ENCODE peak calls at places on chromosomes 5 and 9, in five cellular contexts. E is lower leg skin, P is WTC11, Y is transverse colon, G is astrocyte of the spinal cord. M is an unnamed sample.

GRCh38 chr9:80188579-80188978 is 616.8 kb downstream of the TLE4 start:
- DNase-seq in E (no peak), P (no peak), Y (no peak), G (no peak), M (no peak)

GRCh38 chr9:87714819-87715218 is 11.1 kb upstream of the CTSL start:
- DNase-seq in Y (peak), P (no peak), G (peak), E (no peak), M (no peak)

GRCh38 chr5:93995126-93995621 is 253.8 kb upstream of the POU5F2 start:
- DNase-seq in Y (no peak), E (no peak), G (peak), P (no peak), M (no peak)

GRCh38 chr5:149213264-149213663 is 58.4 kb upstream of the AFAP1L1 start:
- DNase-seq in Y (no peak), P (no peak), G (no peak), E (no peak), M (no peak)

GRCh38 chr5:116038817-116039216 is 6.5 kb downstream of the ARL14EPL start:
- DNase-seq in E (no peak), G (no peak), P (no peak), Y (no peak), M (peak)

GRCh38 chr9:110578896-110579752 is at the start of gene SVEP1:
- DNase-seq in Y (no peak), E (peak), P (peak), G (peak), M (peak)

GRCh38 chr5:11128021-11128420 is 367.0 kb upstream of the DAP start:
- DNase-seq in G (no peak), E (no peak), Y (no peak), P (no peak), M (no peak)

GRCh38 chr5:173837654-173838053 is 50.5 kb upstream of the CPEB4 start:
- DNase-seq in P (no peak), G (no peak), Y (no peak), E (no peak), M (no peak)

GRCh38 chr5:41707853-41708603 is 162.2 kb downstream of the OXCT1 start:
- DNase-seq in E (no peak), Y (no peak), P (peak), G (peak), M (peak)

GRCh38 chr9:16575142-16575877 is 295.2 kb downstream of the BNC2 start:
- DNase-seq in P (no peak), E (no peak), G (no peak), Y (no peak), M (no peak)

GRCh38 chr5:54900906-54901725 is 84.3 kb downstream of the ESM1 start:
- DNase-seq in Y (peak), G (peak), E (peak), P (no peak), M (no peak)

GRCh38 chr5:135242021-135242480 is 157.0 kb downstream of the MACROH2A1 start:
- DNase-seq in E (peak), G (peak), P (no peak), Y (no peak), M (no peak)

GRCh38 chr9:34892886-34893285 is 65.2 kb upstream of the PHF24 start:
- DNase-seq in G (no peak), P (no peak), Y (no peak), E (no peak), M (no peak)

GRCh38 chr9:114954986-114955623 is 24.7 kb upstream of the TNFSF8 start:
- DNase-seq in P (no peak), E (no peak), Y (no peak), G (no peak), M (no peak)

GRCh38 chr5:172868924-172869565 is 35.0 kb downstream of the ERGIC1 start:
- DNase-seq in G (peak), E (peak), P (no peak), Y (peak), M (no peak)

GRCh38 chr5:31378838-31379237 is 153.1 kb downstream of the DROSHA start:
- DNase-seq in Y (no peak), E (no peak), G (no peak), P (no peak), M (no peak)

GRCh38 chr5:159779481-159779880 is 136.8 kb upstream of the ADRA1B start:
- DNase-seq in G (peak), Y (no peak), E (no peak), P (no peak), M (no peak)

GRCh38 chr9:93134740-93135444 is 841 bp upstream of the NINJ1 start:
- DNase-seq in P (no peak), G (no peak), E (no peak), Y (no peak), M (no peak)

GRCh38 chr5:134552301-134552700 is 26.8 kb downstream of the JADE2 start:
- DNase-seq in G (peak), Y (no peak), P (no peak), E (no peak), M (no peak)

GRCh38 chr9:23322392-23322791 is 503.6 kb downstream of the ELAVL2 start:
- DNase-seq in G (no peak), E (no peak), P (no peak), Y (no peak), M (no peak)
- TF ChIP-seq CTCF in G (peak), E (no peak), P (peak), Y (no peak), M (peak)

GRCh38 chr5:171610053-171610452 is 175.6 kb upstream of the SMIM23 start:
- DNase-seq in E (peak), G (no peak), P (no peak), Y (no peak), M (no peak)

GRCh38 chr5:171610686-171611085 is 174.9 kb upstream of the SMIM23 start:
- DNase-seq in E (peak), Y (no peak), P (no peak), G (no peak), M (no peak)

GRCh38 chr5:171607863-171608262 is 177.8 kb upstream of the SMIM23 start:
- DNase-seq in E (no peak), Y (no peak), P (no peak), G (no peak), M (no peak)

GRCh38 chr5:171604195-171604594 is 181.4 kb upstream of the SMIM23 start:
- DNase-seq in G (no peak), E (no peak), Y (no peak), P (no peak), M (no peak)

DNA sequence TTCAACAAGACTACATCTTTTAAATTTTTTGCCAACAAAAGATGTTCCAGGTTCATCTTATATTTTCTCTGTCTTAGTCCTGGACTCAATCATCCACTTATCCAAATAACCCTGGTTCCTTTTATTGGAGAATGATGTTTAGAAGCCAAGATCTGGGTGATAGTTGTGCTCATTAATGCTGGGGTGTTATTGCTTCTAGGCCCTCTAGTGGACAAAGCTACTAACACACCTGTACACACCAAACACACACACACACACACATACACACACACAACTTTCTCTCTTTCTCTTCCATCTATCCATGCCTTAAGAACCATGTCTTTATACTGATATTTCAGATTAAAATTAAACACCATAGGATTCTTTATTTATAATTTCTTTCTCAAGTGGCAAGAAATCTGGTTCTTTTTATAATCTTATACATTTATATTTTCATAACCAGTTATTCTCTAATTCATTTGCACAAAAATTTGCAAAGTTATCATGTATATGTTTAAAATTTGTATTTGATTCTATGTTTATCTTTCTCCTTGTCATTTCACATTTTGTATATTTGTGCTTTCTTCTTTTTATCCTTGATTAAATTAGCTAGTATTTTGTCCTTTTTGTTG is 179.1 kb upstream of the SMIM23 start:
- DNase-seq in Y (no peak), E (no peak), P (no peak), G (no peak), M (no peak)
- TF ChIP-seq CTCF in Y (peak), E (no peak), P (peak), G (peak), M (peak)

DNA sequence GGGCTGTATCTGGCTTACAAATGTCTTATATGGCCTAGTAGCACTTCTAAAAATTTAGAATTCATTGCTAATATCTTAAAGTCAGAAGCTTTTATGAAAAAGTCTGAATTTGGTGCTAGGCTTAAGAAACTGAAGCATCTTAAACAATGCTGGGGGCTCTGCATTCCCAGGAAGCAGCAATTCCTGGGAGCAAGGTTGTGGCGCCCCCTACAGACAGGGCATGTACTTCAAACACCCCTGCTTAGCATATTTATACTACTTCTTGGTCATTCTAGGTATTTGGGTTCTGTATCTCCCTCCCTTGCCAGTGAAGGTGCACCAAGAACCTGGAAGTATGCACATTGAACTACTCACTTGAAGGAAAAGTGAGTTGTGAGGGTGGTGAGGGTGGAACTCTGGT is 64.6 kb upstream of the GRIA1 start:
- DNase-seq in G (no peak), E (no peak), Y (no peak), P (peak), M (no peak)
- TF ChIP-seq CTCF in G (no peak), E (no peak), Y (no peak), P (peak), M (peak)

GRCh38 chr5:112529525-112529924 is 110.4 kb upstream of the EPB41L4A start:
- DNase-seq in P (no peak), G (no peak), E (no peak), Y (no peak), M (no peak)
- TF ChIP-seq CTCF in P (peak), G (peak), E (no peak), Y (peak), M (peak)

GRCh38 chr5:137037848-137038247 is 461.3 kb downstream of the SPOCK1 start:
- DNase-seq in Y (no peak), E (no peak), P (no peak), G (no peak), M (peak)
- TF ChIP-seq CTCF in Y (no peak), E (no peak), P (no peak), G (no peak), M (no peak)

GRCh38 chr9:106649664-106650063 is 213.3 kb upstream of the ZNF462 start:
- DNase-seq in Y (no peak), E (no peak), G (no peak), P (no peak), M (no peak)

GRCh38 chr9:106653111-106653697 is 209.8 kb upstream of the ZNF462 start:
- DNase-seq in P (no peak), Y (no peak), E (no peak), G (no peak), M (no peak)

GRCh38 chr9:106644661-106645060 is 218.3 kb upstream of the ZNF462 start:
- DNase-seq in G (no peak), E (no peak), P (no peak), Y (no peak), M (no peak)

GRCh38 chr9:106643211-106643930 is 219.6 kb upstream of the ZNF462 start:
- DNase-seq in Y (no peak), E (no peak), G (no peak), P (no peak), M (no peak)

DNA sequence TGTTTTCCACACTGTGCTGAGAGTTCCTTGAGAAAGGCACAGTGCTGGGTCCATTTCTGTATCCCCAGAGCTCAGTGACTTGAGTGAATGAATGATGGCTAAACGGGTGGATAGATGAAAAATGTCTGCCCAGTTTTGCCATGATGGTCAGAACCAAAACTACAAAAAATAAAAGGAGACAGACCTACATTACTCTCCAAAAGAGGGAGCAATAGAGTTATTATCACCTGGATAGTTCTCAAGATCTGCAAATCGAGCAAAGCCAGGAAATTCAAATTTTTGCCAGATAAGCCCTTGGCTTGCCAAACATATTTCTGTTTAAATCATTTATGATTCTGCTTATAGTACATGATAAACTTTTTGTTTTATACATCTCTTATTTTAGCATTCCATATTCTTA is 214.2 kb upstream of the ZNF462 start:
- DNase-seq in P (no peak), E (no peak), Y (no peak), G (peak), M (no peak)
- TF ChIP-seq CTCF in P (no peak), E (no peak), Y (peak), G (peak), M (no peak)